ENCODE peak calls at places on chromosomes 5 and 9, in ten cellular contexts. One of them, this sample, is unnamed.

GRCh38 chr5:3592298-3592697 is 3.3 kb upstream of the IRX1 start:
- DNase-seq in activated naive CD8-positive, alpha-beta T cell treated with anti-CD3 and anti-CD28 coated beads, Interleukin-2, amount 50 U/mL, for 24 hours: no peak
- DNase-seq in iPS-NIHi11: peak; percentile 67
- DNase-seq in NCI-H2081: no peak
- DNase-seq in GM23338: peak; percentile 81
- DNase-seq in GM23248: no peak
- DNase-seq in amniotic stem cell: no peak
- DNase-seq in activated T-helper 1 cell treated with Interleukin-2 at 50 U/mL for 16 hours: no peak
- DNase-seq in stimulated activated CD8-positive, alpha-beta memory T cell treated with anti-CD3 and anti-CD28 coated beads, Interleukin-7, amount 100 ng/mL, for 1 hour: no peak
- DNase-seq in M059J: no peak
- DNase-seq in this sample: no peak

GRCh38 chr9:76610009-76610352 is 151.0 kb downstream of the GCNT1 start:
- DNase-seq in activated naive CD8-positive, alpha-beta T cell treated with anti-CD3 and anti-CD28 coated beads, Interleukin-2, amount 50 U/mL, for 24 hours: no peak
- DNase-seq in iPS-NIHi11: no peak
- DNase-seq in NCI-H2081: no peak
- DNase-seq in GM23338: no peak
- DNase-seq in GM23248: peak; percentile 84
- DNase-seq in amniotic stem cell: no peak
- DNase-seq in activated T-helper 1 cell treated with Interleukin-2 at 50 U/mL for 16 hours: no peak
- DNase-seq in stimulated activated CD8-positive, alpha-beta memory T cell treated with anti-CD3 and anti-CD28 coated beads, Interleukin-7, amount 100 ng/mL, for 1 hour: no peak
- DNase-seq in M059J: no peak
- DNase-seq in this sample: no peak

GRCh38 chr9:131621551-131622321 is 76.4 kb downstream of the PRRT1B start:
- DNase-seq in activated naive CD8-positive, alpha-beta T cell treated with anti-CD3 and anti-CD28 coated beads, Interleukin-2, amount 50 U/mL, for 24 hours: no peak
- DNase-seq in iPS-NIHi11: no peak
- DNase-seq in NCI-H2081: no peak
- DNase-seq in GM23338: no peak
- DNase-seq in GM23248: no peak
- DNase-seq in amniotic stem cell: no peak
- DNase-seq in activated T-helper 1 cell treated with Interleukin-2 at 50 U/mL for 16 hours: no peak
- DNase-seq in stimulated activated CD8-positive, alpha-beta memory T cell treated with anti-CD3 and anti-CD28 coated beads, Interleukin-7, amount 100 ng/mL, for 1 hour: no peak
- DNase-seq in M059J: no peak
- DNase-seq in this sample: no peak

GRCh38 chr5:147613359-147613758 is 103.5 kb upstream of the DPYSL3 start:
- DNase-seq in activated naive CD8-positive, alpha-beta T cell treated with anti-CD3 and anti-CD28 coated beads, Interleukin-2, amount 50 U/mL, for 24 hours: no peak
- DNase-seq in iPS-NIHi11: no peak
- DNase-seq in NCI-H2081: no peak
- DNase-seq in GM23338: no peak
- DNase-seq in GM23248: peak; percentile 58
- DNase-seq in amniotic stem cell: no peak
- DNase-seq in activated T-helper 1 cell treated with Interleukin-2 at 50 U/mL for 16 hours: no peak
- DNase-seq in stimulated activated CD8-positive, alpha-beta memory T cell treated with anti-CD3 and anti-CD28 coated beads, Interleukin-7, amount 100 ng/mL, for 1 hour: no peak
- DNase-seq in M059J: peak; percentile 70
- DNase-seq in this sample: no peak

GRCh38 chr9:33695856-33696255 is 99.5 kb upstream of the PRSS3 start:
- DNase-seq in activated naive CD8-positive, alpha-beta T cell treated with anti-CD3 and anti-CD28 coated beads, Interleukin-2, amount 50 U/mL, for 24 hours: no peak
- DNase-seq in iPS-NIHi11: no peak
- DNase-seq in NCI-H2081: no peak
- DNase-seq in GM23338: no peak
- DNase-seq in GM23248: no peak
- DNase-seq in amniotic stem cell: no peak
- DNase-seq in activated T-helper 1 cell treated with Interleukin-2 at 50 U/mL for 16 hours: no peak
- DNase-seq in stimulated activated CD8-positive, alpha-beta memory T cell treated with anti-CD3 and anti-CD28 coated beads, Interleukin-7, amount 100 ng/mL, for 1 hour: no peak
- DNase-seq in M059J: no peak
- DNase-seq in this sample: no peak

GRCh38 chr9:73269430-73270101 is 117.9 kb downstream of the ANXA1 start:
- DNase-seq in activated naive CD8-positive, alpha-beta T cell treated with anti-CD3 and anti-CD28 coated beads, Interleukin-2, amount 50 U/mL, for 24 hours: no peak
- DNase-seq in iPS-NIHi11: no peak
- DNase-seq in NCI-H2081: peak; percentile 28
- DNase-seq in GM23338: peak; percentile 61
- DNase-seq in GM23248: peak; percentile 21
- DNase-seq in amniotic stem cell: peak; percentile 1
- DNase-seq in activated T-helper 1 cell treated with Interleukin-2 at 50 U/mL for 16 hours: no peak
- DNase-seq in stimulated activated CD8-positive, alpha-beta memory T cell treated with anti-CD3 and anti-CD28 coated beads, Interleukin-7, amount 100 ng/mL, for 1 hour: no peak
- DNase-seq in M059J: peak; percentile 25
- DNase-seq in this sample: no peak

GRCh38 chr5:143687604-143688003 is 124.4 kb upstream of the HMHB1 start:
- DNase-seq in activated naive CD8-positive, alpha-beta T cell treated with anti-CD3 and anti-CD28 coated beads, Interleukin-2, amount 50 U/mL, for 24 hours: no peak
- DNase-seq in iPS-NIHi11: no peak
- DNase-seq in NCI-H2081: no peak
- DNase-seq in GM23338: no peak
- DNase-seq in GM23248: no peak
- DNase-seq in amniotic stem cell: no peak
- DNase-seq in activated T-helper 1 cell treated with Interleukin-2 at 50 U/mL for 16 hours: no peak
- DNase-seq in stimulated activated CD8-positive, alpha-beta memory T cell treated with anti-CD3 and anti-CD28 coated beads, Interleukin-7, amount 100 ng/mL, for 1 hour: no peak
- DNase-seq in M059J: no peak
- DNase-seq in this sample: no peak

GRCh38 chr9:77003366-77003765 is 16.1 kb upstream of the FOXB2 start:
- DNase-seq in activated naive CD8-positive, alpha-beta T cell treated with anti-CD3 and anti-CD28 coated beads, Interleukin-2, amount 50 U/mL, for 24 hours: no peak
- DNase-seq in iPS-NIHi11: no peak
- DNase-seq in NCI-H2081: no peak
- DNase-seq in GM23338: no peak
- DNase-seq in GM23248: no peak
- DNase-seq in amniotic stem cell: no peak
- DNase-seq in activated T-helper 1 cell treated with Interleukin-2 at 50 U/mL for 16 hours: no peak
- DNase-seq in stimulated activated CD8-positive, alpha-beta memory T cell treated with anti-CD3 and anti-CD28 coated beads, Interleukin-7, amount 100 ng/mL, for 1 hour: no peak
- DNase-seq in M059J: no peak
- DNase-seq in this sample: no peak

GRCh38 chr5:154783774-154784460 is 28.7 kb downstream of the LARP1 start:
- DNase-seq in activated naive CD8-positive, alpha-beta T cell treated with anti-CD3 and anti-CD28 coated beads, Interleukin-2, amount 50 U/mL, for 24 hours: no peak
- DNase-seq in iPS-NIHi11: no peak
- DNase-seq in NCI-H2081: no peak
- DNase-seq in GM23338: no peak
- DNase-seq in GM23248: peak; percentile 68
- DNase-seq in amniotic stem cell: no peak
- DNase-seq in activated T-helper 1 cell treated with Interleukin-2 at 50 U/mL for 16 hours: no peak
- DNase-seq in stimulated activated CD8-positive, alpha-beta memory T cell treated with anti-CD3 and anti-CD28 coated beads, Interleukin-7, amount 100 ng/mL, for 1 hour: no peak
- DNase-seq in M059J: no peak
- DNase-seq in this sample: no peak

GRCh38 chr9:131051592-131052517 is 42.9 kb downstream of the LAMC3 start:
- DNase-seq in activated naive CD8-positive, alpha-beta T cell treated with anti-CD3 and anti-CD28 coated beads, Interleukin-2, amount 50 U/mL, for 24 hours: no peak
- DNase-seq in iPS-NIHi11: no peak
- DNase-seq in NCI-H2081: no peak
- DNase-seq in GM23338: no peak
- DNase-seq in GM23248: no peak
- DNase-seq in amniotic stem cell: no peak
- DNase-seq in activated T-helper 1 cell treated with Interleukin-2 at 50 U/mL for 16 hours: no peak
- DNase-seq in stimulated activated CD8-positive, alpha-beta memory T cell treated with anti-CD3 and anti-CD28 coated beads, Interleukin-7, amount 100 ng/mL, for 1 hour: no peak
- DNase-seq in M059J: no peak
- DNase-seq in this sample: no peak

GRCh38 chr9:129407905-129408452 is 212.9 kb downstream of the C9orf50 start:
- DNase-seq in activated naive CD8-positive, alpha-beta T cell treated with anti-CD3 and anti-CD28 coated beads, Interleukin-2, amount 50 U/mL, for 24 hours: no peak
- DNase-seq in iPS-NIHi11: no peak
- DNase-seq in NCI-H2081: no peak
- DNase-seq in GM23338: no peak
- DNase-seq in GM23248: no peak
- DNase-seq in amniotic stem cell: no peak
- DNase-seq in activated T-helper 1 cell treated with Interleukin-2 at 50 U/mL for 16 hours: no peak
- DNase-seq in stimulated activated CD8-positive, alpha-beta memory T cell treated with anti-CD3 and anti-CD28 coated beads, Interleukin-7, amount 100 ng/mL, for 1 hour: no peak
- DNase-seq in M059J: no peak
- DNase-seq in this sample: no peak

GRCh38 chr5:76084496-76085285 is 1.5 kb downstream of the SV2C start:
- DNase-seq in activated naive CD8-positive, alpha-beta T cell treated with anti-CD3 and anti-CD28 coated beads, Interleukin-2, amount 50 U/mL, for 24 hours: peak; percentile 7
- DNase-seq in iPS-NIHi11: peak; percentile 67
- DNase-seq in NCI-H2081: peak; percentile 25
- DNase-seq in GM23338: peak; percentile 61
- DNase-seq in GM23248: peak; percentile 19
- DNase-seq in amniotic stem cell: no peak
- DNase-seq in activated T-helper 1 cell treated with Interleukin-2 at 50 U/mL for 16 hours: no peak
- DNase-seq in stimulated activated CD8-positive, alpha-beta memory T cell treated with anti-CD3 and anti-CD28 coated beads, Interleukin-7, amount 100 ng/mL, for 1 hour: no peak
- DNase-seq in M059J: no peak
- DNase-seq in this sample: no peak

GRCh38 chr5:159581502-159582249 is 251.4 kb upstream of the IL12B start:
- DNase-seq in activated naive CD8-positive, alpha-beta T cell treated with anti-CD3 and anti-CD28 coated beads, Interleukin-2, amount 50 U/mL, for 24 hours: no peak
- DNase-seq in iPS-NIHi11: peak; percentile 23
- DNase-seq in NCI-H2081: peak; percentile 77
- DNase-seq in GM23338: peak; percentile 21
- DNase-seq in GM23248: peak; percentile 96
- DNase-seq in amniotic stem cell: no peak
- DNase-seq in activated T-helper 1 cell treated with Interleukin-2 at 50 U/mL for 16 hours: no peak
- DNase-seq in stimulated activated CD8-positive, alpha-beta memory T cell treated with anti-CD3 and anti-CD28 coated beads, Interleukin-7, amount 100 ng/mL, for 1 hour: no peak
- DNase-seq in M059J: peak; percentile 99
- DNase-seq in this sample: no peak

GRCh38 chr5:178786859-178787499 is 56.5 kb upstream of the ZNF354A start:
- DNase-seq in activated naive CD8-positive, alpha-beta T cell treated with anti-CD3 and anti-CD28 coated beads, Interleukin-2, amount 50 U/mL, for 24 hours: no peak
- DNase-seq in iPS-NIHi11: no peak
- DNase-seq in NCI-H2081: no peak
- DNase-seq in GM23338: no peak
- DNase-seq in GM23248: peak; percentile 82
- DNase-seq in amniotic stem cell: no peak
- DNase-seq in activated T-helper 1 cell treated with Interleukin-2 at 50 U/mL for 16 hours: no peak
- DNase-seq in stimulated activated CD8-positive, alpha-beta memory T cell treated with anti-CD3 and anti-CD28 coated beads, Interleukin-7, amount 100 ng/mL, for 1 hour: no peak
- DNase-seq in M059J: peak; percentile 92
- DNase-seq in this sample: no peak

GRCh38 chr9:30758726-30759446 is 1625.6 kb upstream of the ACO1 start:
- DNase-seq in activated naive CD8-positive, alpha-beta T cell treated with anti-CD3 and anti-CD28 coated beads, Interleukin-2, amount 50 U/mL, for 24 hours: no peak
- DNase-seq in iPS-NIHi11: no peak
- DNase-seq in NCI-H2081: no peak
- DNase-seq in GM23338: no peak
- DNase-seq in GM23248: no peak
- DNase-seq in amniotic stem cell: no peak
- DNase-seq in activated T-helper 1 cell treated with Interleukin-2 at 50 U/mL for 16 hours: no peak
- DNase-seq in stimulated activated CD8-positive, alpha-beta memory T cell treated with anti-CD3 and anti-CD28 coated beads, Interleukin-7, amount 100 ng/mL, for 1 hour: no peak
- DNase-seq in M059J: no peak
- DNase-seq in this sample: no peak

GRCh38 chr9:120152295-120152694 is 427.7 kb downstream of the CDK5RAP2 start:
- DNase-seq in activated naive CD8-positive, alpha-beta T cell treated with anti-CD3 and anti-CD28 coated beads, Interleukin-2, amount 50 U/mL, for 24 hours: no peak
- DNase-seq in iPS-NIHi11: peak; percentile 78
- DNase-seq in NCI-H2081: peak; percentile 85
- DNase-seq in GM23338: peak; percentile 64
- DNase-seq in GM23248: no peak
- DNase-seq in amniotic stem cell: no peak
- DNase-seq in activated T-helper 1 cell treated with Interleukin-2 at 50 U/mL for 16 hours: no peak
- DNase-seq in stimulated activated CD8-positive, alpha-beta memory T cell treated with anti-CD3 and anti-CD28 coated beads, Interleukin-7, amount 100 ng/mL, for 1 hour: no peak
- DNase-seq in M059J: no peak
- DNase-seq in this sample: no peak

GRCh38 chr9:130423272-130423671 is 21.5 kb upstream of the ASS1 start:
- DNase-seq in activated naive CD8-positive, alpha-beta T cell treated with anti-CD3 and anti-CD28 coated beads, Interleukin-2, amount 50 U/mL, for 24 hours: no peak
- DNase-seq in iPS-NIHi11: no peak
- DNase-seq in NCI-H2081: no peak
- DNase-seq in GM23338: no peak
- DNase-seq in GM23248: no peak
- DNase-seq in amniotic stem cell: no peak
- DNase-seq in activated T-helper 1 cell treated with Interleukin-2 at 50 U/mL for 16 hours: no peak
- DNase-seq in stimulated activated CD8-positive, alpha-beta memory T cell treated with anti-CD3 and anti-CD28 coated beads, Interleukin-7, amount 100 ng/mL, for 1 hour: no peak
- DNase-seq in M059J: no peak
- DNase-seq in this sample: no peak

GRCh38 chr5:62354028-62354874 is 48.2 kb downstream of the KIF2A start:
- DNase-seq in activated naive CD8-positive, alpha-beta T cell treated with anti-CD3 and anti-CD28 coated beads, Interleukin-2, amount 50 U/mL, for 24 hours: no peak
- DNase-seq in iPS-NIHi11: no peak
- DNase-seq in NCI-H2081: peak; percentile 27
- DNase-seq in GM23338: peak; percentile 51
- DNase-seq in GM23248: peak; percentile 81
- DNase-seq in amniotic stem cell: peak; percentile 45
- DNase-seq in activated T-helper 1 cell treated with Interleukin-2 at 50 U/mL for 16 hours: no peak
- DNase-seq in stimulated activated CD8-positive, alpha-beta memory T cell treated with anti-CD3 and anti-CD28 coated beads, Interleukin-7, amount 100 ng/mL, for 1 hour: no peak
- DNase-seq in M059J: peak; percentile 57
- DNase-seq in this sample: no peak

GRCh38 chr9:33254211-33254610 is 10.3 kb downstream of the BAG1 start:
- DNase-seq in activated naive CD8-positive, alpha-beta T cell treated with anti-CD3 and anti-CD28 coated beads, Interleukin-2, amount 50 U/mL, for 24 hours: no peak
- DNase-seq in iPS-NIHi11: no peak
- DNase-seq in NCI-H2081: no peak
- DNase-seq in GM23338: no peak
- DNase-seq in GM23248: no peak
- DNase-seq in amniotic stem cell: no peak
- DNase-seq in activated T-helper 1 cell treated with Interleukin-2 at 50 U/mL for 16 hours: no peak
- DNase-seq in stimulated activated CD8-positive, alpha-beta memory T cell treated with anti-CD3 and anti-CD28 coated beads, Interleukin-7, amount 100 ng/mL, for 1 hour: no peak
- DNase-seq in M059J: no peak
- DNase-seq in this sample: no peak

GRCh38 chr5:126857472-126858410 is 80.8 kb downstream of the LMNB1 start:
- DNase-seq in activated naive CD8-positive, alpha-beta T cell treated with anti-CD3 and anti-CD28 coated beads, Interleukin-2, amount 50 U/mL, for 24 hours: no peak
- DNase-seq in iPS-NIHi11: no peak
- DNase-seq in NCI-H2081: no peak
- DNase-seq in GM23338: peak; percentile 54
- DNase-seq in GM23248: peak; percentile 59
- DNase-seq in amniotic stem cell: no peak
- DNase-seq in activated T-helper 1 cell treated with Interleukin-2 at 50 U/mL for 16 hours: no peak
- DNase-seq in stimulated activated CD8-positive, alpha-beta memory T cell treated with anti-CD3 and anti-CD28 coated beads, Interleukin-7, amount 100 ng/mL, for 1 hour: no peak
- DNase-seq in M059J: no peak
- DNase-seq in this sample: no peak

GRCh38 chr9:107214915-107215314 is 68.2 kb upstream of the RAD23B start:
- DNase-seq in activated naive CD8-positive, alpha-beta T cell treated with anti-CD3 and anti-CD28 coated beads, Interleukin-2, amount 50 U/mL, for 24 hours: no peak
- DNase-seq in iPS-NIHi11: no peak
- DNase-seq in NCI-H2081: no peak
- DNase-seq in GM23338: no peak
- DNase-seq in GM23248: peak; percentile 46
- DNase-seq in amniotic stem cell: no peak
- DNase-seq in activated T-helper 1 cell treated with Interleukin-2 at 50 U/mL for 16 hours: no peak
- DNase-seq in stimulated activated CD8-positive, alpha-beta memory T cell treated with anti-CD3 and anti-CD28 coated beads, Interleukin-7, amount 100 ng/mL, for 1 hour: no peak
- DNase-seq in M059J: peak; percentile 69
- DNase-seq in this sample: no peak

GRCh38 chr5:9187614-9188013 is 358.3 kb downstream of the SEMA5A start:
- DNase-seq in activated naive CD8-positive, alpha-beta T cell treated with anti-CD3 and anti-CD28 coated beads, Interleukin-2, amount 50 U/mL, for 24 hours: no peak
- DNase-seq in iPS-NIHi11: no peak
- DNase-seq in NCI-H2081: no peak
- DNase-seq in GM23338: no peak
- DNase-seq in GM23248: no peak
- DNase-seq in amniotic stem cell: no peak
- DNase-seq in activated T-helper 1 cell treated with Interleukin-2 at 50 U/mL for 16 hours: no peak
- DNase-seq in stimulated activated CD8-positive, alpha-beta memory T cell treated with anti-CD3 and anti-CD28 coated beads, Interleukin-7, amount 100 ng/mL, for 1 hour: no peak
- DNase-seq in M059J: no peak
- DNase-seq in this sample: no peak

GRCh38 chr9:126550891-126551351 is 62.8 kb upstream of the LMX1B start:
- DNase-seq in activated naive CD8-positive, alpha-beta T cell treated with anti-CD3 and anti-CD28 coated beads, Interleukin-2, amount 50 U/mL, for 24 hours: no peak
- DNase-seq in iPS-NIHi11: no peak
- DNase-seq in NCI-H2081: peak; percentile 31
- DNase-seq in GM23338: no peak
- DNase-seq in GM23248: no peak
- DNase-seq in amniotic stem cell: no peak
- DNase-seq in activated T-helper 1 cell treated with Interleukin-2 at 50 U/mL for 16 hours: no peak
- DNase-seq in stimulated activated CD8-positive, alpha-beta memory T cell treated with anti-CD3 and anti-CD28 coated beads, Interleukin-7, amount 100 ng/mL, for 1 hour: no peak
- DNase-seq in M059J: no peak
- DNase-seq in this sample: no peak

GRCh38 chr5:178524093-178524882 is 65.9 kb downstream of the COL23A1 start:
- DNase-seq in activated naive CD8-positive, alpha-beta T cell treated with anti-CD3 and anti-CD28 coated beads, Interleukin-2, amount 50 U/mL, for 24 hours: no peak
- DNase-seq in iPS-NIHi11: no peak
- DNase-seq in NCI-H2081: no peak
- DNase-seq in GM23338: no peak
- DNase-seq in GM23248: no peak
- DNase-seq in amniotic stem cell: no peak
- DNase-seq in activated T-helper 1 cell treated with Interleukin-2 at 50 U/mL for 16 hours: no peak
- DNase-seq in stimulated activated CD8-positive, alpha-beta memory T cell treated with anti-CD3 and anti-CD28 coated beads, Interleukin-7, amount 100 ng/mL, for 1 hour: no peak
- DNase-seq in M059J: no peak
- DNase-seq in this sample: no peak

GRCh38 chr5:180643191-180643851 is 6.1 kb downstream of the FLT4 start:
- DNase-seq in activated naive CD8-positive, alpha-beta T cell treated with anti-CD3 and anti-CD28 coated beads, Interleukin-2, amount 50 U/mL, for 24 hours: no peak
- DNase-seq in iPS-NIHi11: peak; percentile 20
- DNase-seq in NCI-H2081: no peak
- DNase-seq in GM23338: no peak
- DNase-seq in GM23248: no peak
- DNase-seq in amniotic stem cell: no peak
- DNase-seq in activated T-helper 1 cell treated with Interleukin-2 at 50 U/mL for 16 hours: no peak
- DNase-seq in stimulated activated CD8-positive, alpha-beta memory T cell treated with anti-CD3 and anti-CD28 coated beads, Interleukin-7, amount 100 ng/mL, for 1 hour: no peak
- DNase-seq in M059J: no peak
- DNase-seq in this sample: no peak

GRCh38 chr5:75243100-75243499 is 6.4 kb upstream of the ANKRD31 start:
- DNase-seq in activated naive CD8-positive, alpha-beta T cell treated with anti-CD3 and anti-CD28 coated beads, Interleukin-2, amount 50 U/mL, for 24 hours: no peak
- DNase-seq in iPS-NIHi11: no peak
- DNase-seq in NCI-H2081: no peak
- DNase-seq in GM23338: no peak
- DNase-seq in GM23248: no peak
- DNase-seq in amniotic stem cell: no peak
- DNase-seq in activated T-helper 1 cell treated with Interleukin-2 at 50 U/mL for 16 hours: no peak
- DNase-seq in stimulated activated CD8-positive, alpha-beta memory T cell treated with anti-CD3 and anti-CD28 coated beads, Interleukin-7, amount 100 ng/mL, for 1 hour: no peak
- DNase-seq in M059J: no peak
- DNase-seq in this sample: no peak

GRCh38 chr5:133944263-133945230 is 23.9 kb downstream of the C5orf15 start:
- DNase-seq in activated naive CD8-positive, alpha-beta T cell treated with anti-CD3 and anti-CD28 coated beads, Interleukin-2, amount 50 U/mL, for 24 hours: peak; percentile 67
- DNase-seq in iPS-NIHi11: peak; percentile 81
- DNase-seq in NCI-H2081: peak; percentile 51
- DNase-seq in GM23338: peak; percentile 87
- DNase-seq in GM23248: peak; percentile 72
- DNase-seq in amniotic stem cell: no peak
- DNase-seq in activated T-helper 1 cell treated with Interleukin-2 at 50 U/mL for 16 hours: no peak
- DNase-seq in stimulated activated CD8-positive, alpha-beta memory T cell treated with anti-CD3 and anti-CD28 coated beads, Interleukin-7, amount 100 ng/mL, for 1 hour: no peak
- DNase-seq in M059J: peak; percentile 57
- DNase-seq in this sample: no peak

This sample was measured in GM19239.